ENCODE peak calls at places on chromosomes 12 and 14, in four cellular contexts. Y is IMR-90, U is ovary, C is mesenchymal stem cell. S is an unnamed sample.
A peak's percentile ranks its signal among the peaks of the same experiment; 100 is the strongest.

GRCh38 chr12:67541625-67541991 is 106.9 kb upstream of the DYRK2 start:
- DNase-seq in Y (no peak), C (no peak), U (no peak), S (no peak)

GRCh38 chr14:59630281-59630963 is 53.8 kb upstream of the CCDC175 start:
- DNase-seq in C (peak; percentile 1), U (no peak), Y (no peak), S (peak; percentile 1)

GRCh38 chr12:23885396-23885795 is 64.1 kb downstream of the SOX5 start:
- DNase-seq in Y (no peak), C (no peak), U (no peak), S (no peak)

GRCh38 chr12:71439613-71440392 is at the start of gene LGR5:
- DNase-seq in C (peak; percentile 39), Y (peak; percentile 7), U (peak; percentile 53), S (peak; percentile 69)

GRCh38 chr12:68769941-68770340 is 24.0 kb downstream of the SLC35E3 start:
- DNase-seq in U (no peak), C (no peak), Y (no peak), S (no peak)

GRCh38 chr14:34227834-34228662 is 234.0 kb downstream of the SPTSSA start:
- DNase-seq in Y (peak; percentile 44), U (no peak), C (peak; percentile 63), S (peak; percentile 82)

GRCh38 chr12:93592641-93593396 is 20.3 kb downstream of the SOCS2 start:
- DNase-seq in U (no peak), Y (no peak), C (no peak), S (no peak)

GRCh38 chr14:82394916-82395315 is 861.3 kb upstream of the SEL1L start:
- DNase-seq in C (no peak), Y (no peak), U (no peak), S (no peak)

GRCh38 chr14:55701638-55702037 is 121.6 kb downstream of the KTN1 start:
- DNase-seq in C (no peak), Y (peak; percentile 75), U (no peak), S (no peak)

GRCh38 chr12:93089805-93090569 is 160.9 kb upstream of the EEA1 start:
- DNase-seq in Y (peak; percentile 99), C (peak; percentile 89), U (no peak), S (peak; percentile 63)

GRCh38 chr14:104893435-104894207 is 28.6 kb downstream of the CEP170B start:
- DNase-seq in U (peak; percentile 12), Y (no peak), C (no peak), S (no peak)

GRCh38 chr14:52153939-52154338 is 85.1 kb upstream of the NID2 start:
- DNase-seq in C (no peak), Y (no peak), U (no peak), S (no peak)

GRCh38 chr12:100512692-100513091 is 39.0 kb downstream of the NR1H4 start:
- DNase-seq in U (no peak), C (no peak), Y (no peak), S (no peak)

GRCh38 chr12:121535150-121536057 is 45.4 kb downstream of the KDM2B start:
- DNase-seq in U (peak; percentile 35), Y (no peak), C (no peak), S (peak; percentile 25)

GRCh38 chr12:131162113-131162512 is 208.4 kb downstream of the ADGRD1 start:
- DNase-seq in C (no peak), Y (no peak), U (no peak), S (no peak)

GRCh38 chr14:59213368-59214315 is 25.2 kb downstream of the DAAM1 start:
- DNase-seq in U (no peak), Y (peak; percentile 72), C (peak; percentile 34), S (peak; percentile 66)

GRCh38 chr14:73773441-73774243 is 59.5 kb upstream of the PNMA1 start:
- DNase-seq in U (no peak), C (no peak), Y (no peak), S (no peak)

GRCh38 chr14:21248739-21249411 is 20.4 kb downstream of the HNRNPC start:
- DNase-seq in C (no peak), U (no peak), Y (peak; percentile 32), S (no peak)

GRCh38 chr12:96263449-96263902 is 69.3 kb downstream of the ELK3 start:
- DNase-seq in Y (peak; percentile 46), U (no peak), C (peak; percentile 74), S (no peak)

GRCh38 chr14:55832122-55832911 is 252.3 kb downstream of the KTN1 start:
- DNase-seq in U (no peak), C (no peak), Y (peak; percentile 76), S (peak; percentile 37)

GRCh38 chr12:55797068-55797467 is 20.5 kb downstream of the SARNP start:
- DNase-seq in Y (peak; percentile 56), U (no peak), C (peak; percentile 62), S (peak; percentile 59)

GRCh38 chr12:76947270-76947669 is 68.5 kb upstream of the CSRP2 start:
- DNase-seq in Y (no peak), U (no peak), C (no peak), S (no peak)

GRCh38 chr12:2076728-2077127 is 23.9 kb downstream of the CACNA1C start:
- DNase-seq in C (no peak), U (no peak), Y (no peak), S (no peak)

GRCh38 chr12:64696065-64696741 is 63.0 kb downstream of the GNS start:
- DNase-seq in C (peak; percentile 60), U (no peak), Y (peak; percentile 43), S (peak; percentile 68)

GRCh38 chr14:104096318-104096717 is 10.8 kb downstream of the ASPG start:
- DNase-seq in U (no peak), C (no peak), Y (no peak), S (no peak)

GRCh38 chr14:49971156-49972141 is 78.6 kb downstream of the ARF6 start:
- DNase-seq in U (no peak), Y (peak; percentile 25), C (no peak), S (peak; percentile 73)

GRCh38 chr12:26452511-26452910 is 257.1 kb downstream of the SSPN start:
- DNase-seq in C (no peak), Y (no peak), U (no peak), S (no peak)

GRCh38 chr12:27334052-27334720 is 1.6 kb downstream of the BMAL2 start:
- DNase-seq in U (no peak), C (no peak), Y (no peak), S (no peak)

GRCh38 chr12:123516221-123516780 is 17.2 kb downstream of the RILPL1 start:
- DNase-seq in Y (no peak), C (peak; percentile 12), U (no peak), S (peak; percentile 70)

GRCh38 chr12:77847665-77848431 is 17.2 kb downstream of the NAV3 start:
- DNase-seq in Y (peak; percentile 82), C (peak; percentile 93), U (no peak), S (peak; percentile 91)

GRCh38 chr12:53989227-53990113 is 4.5 kb downstream of the HOXC10 start:
- DNase-seq in Y (peak; percentile 45), C (peak; percentile 71), U (no peak), S (peak; percentile 72)

GRCh38 chr12:53992377-53992776 is 7.4 kb downstream of the HOXC10 start:
- DNase-seq in C (no peak), Y (no peak), U (no peak), S (no peak)

GRCh38 chr12:53990311-53991076 is 5.5 kb downstream of the HOXC10 start:
- DNase-seq in Y (no peak), U (no peak), C (no peak), S (no peak)

GRCh38 chr12:53988519-53989226 is 3.7 kb downstream of the HOXC10 start:
- DNase-seq in C (no peak), Y (no peak), U (no peak), S (no peak)

GRCh38 chr12:53991077-53991460 is 6.1 kb downstream of the HOXC10 start:
- DNase-seq in C (no peak), U (no peak), Y (no peak), S (no peak)
- H3K4me1 ChIP-seq in C (peaks cover 40% of the 10 kb centered on the region), U (peaks cover 8% of the 10 kb centered on the region), Y (peaks cover 3% of the 10 kb centered on the region), S (peaks cover 64% of the 10 kb centered on the region)

GRCh38 chr12:21439347-21439746 is 1.9 kb downstream of the PYROXD1 start:
- DNase-seq in C (no peak), U (no peak), Y (no peak), S (no peak)

GRCh38 chr12:21438643-21439042 is 1.2 kb downstream of the PYROXD1 start:
- DNase-seq in U (no peak), C (peak; percentile 57), Y (peak; percentile 12), S (peak; percentile 37)

GRCh38 chr12:21444193-21445146 is 7.0 kb downstream of the PYROXD1 start:
- DNase-seq in Y (no peak), C (no peak), U (no peak), S (no peak)
- H3K36me3 ChIP-seq in Y (peaks cover 9% of the 10 kb centered on the region), C (peaks cover 63% of the 10 kb centered on the region), U (no peaks in the 10 kb centered on the region), S (peaks cover 65% of the 10 kb centered on the region)

GRCh38 chr12:124579921-124580517 is 12.6 kb upstream of the NCOR2 start:
- DNase-seq in U (no peak), Y (no peak), C (no peak), S (no peak)
- H3K4me3 ChIP-seq in U (no peak overlapping the region), Y (no peak overlapping the region), C (no peak overlapping the region), S (no peak overlapping the region)

DNA sequence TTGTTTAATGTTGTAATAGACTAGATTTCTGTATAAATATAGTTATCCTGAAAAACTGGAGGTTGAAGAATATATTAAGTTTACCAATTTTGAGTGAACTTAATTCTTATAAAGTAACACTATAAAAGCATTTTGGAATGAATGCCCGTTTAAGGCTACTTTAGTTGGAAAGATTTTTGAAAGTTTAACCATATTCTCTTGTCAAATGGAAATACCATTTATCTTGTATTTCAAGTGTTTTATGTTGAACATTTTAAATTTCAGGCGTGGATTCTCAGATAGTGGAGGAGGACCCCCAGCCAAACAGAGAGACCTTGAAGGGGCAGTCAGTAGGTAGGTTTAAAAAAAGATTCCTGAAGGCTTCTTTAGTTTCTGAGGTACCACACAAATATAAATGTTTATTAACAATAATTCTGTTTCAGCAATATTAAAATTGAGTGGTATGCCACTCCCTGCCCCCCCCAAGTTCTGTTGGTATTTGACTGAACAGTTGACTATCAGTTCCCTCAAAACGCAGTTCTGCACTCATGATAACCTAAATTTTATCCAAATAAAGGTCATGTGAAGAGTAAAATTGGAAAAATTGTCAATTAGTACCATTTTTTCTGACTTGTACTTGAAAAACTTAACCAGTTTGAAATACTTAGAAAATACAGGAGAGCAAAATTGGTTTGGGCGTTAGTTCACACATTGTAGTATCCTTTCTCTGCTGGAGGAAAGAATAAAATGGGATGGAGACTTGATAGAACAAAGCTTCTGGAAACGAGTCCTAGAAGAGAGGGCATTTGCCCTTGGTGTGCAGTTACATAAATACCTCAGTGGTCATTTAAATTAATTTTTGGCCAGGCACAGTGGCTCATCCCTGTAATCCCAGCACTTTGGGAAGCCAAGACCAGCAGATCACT is 1.5 kb downstream of the PNN start:
- DNase-seq in C (no peak), U (no peak), Y (no peak), S (no peak)
- H3K4me1 ChIP-seq in C (peaks cover 5% of the 10 kb centered on the region), U (no peaks in the 10 kb centered on the region), Y (no peaks in the 10 kb centered on the region), S (peaks cover 24% of the 10 kb centered on the region)

GRCh38 chr14:64741961-64742360 is 37.7 kb downstream of the PLEKHG3 start:
- DNase-seq in U (no peak), Y (no peak), C (no peak), S (no peak)
- H3K36me3 ChIP-seq in U (peaks cover 3% of the 10 kb centered on the region), Y (peaks cover 35% of the 10 kb centered on the region), C (no peaks in the 10 kb centered on the region), S (peaks cover 29% of the 10 kb centered on the region)

S was measured in adipocyte.